ENCODE peak calls at places on chromosomes 1 and 21, in ten cellular contexts. One of them, this sample, is unnamed.
A peak's percentile ranks its signal among the peaks of the same experiment; 100 is the strongest.

GRCh38 chr1:21297975-21298374 is 7.7 kb upstream of the ECE1 start:
- DNase-seq in IMR-90: no peak
- DNase-seq in spleen: no peak
- DNase-seq in erythroblast: no peak
- DNase-seq in lower leg skin: no peak
- DNase-seq in transverse colon: peak; percentile 52
- DNase-seq in A549: no peak
- DNase-seq in NB4: no peak
- DNase-seq in HepG2: no peak
- DNase-seq in adrenal gland: peak; percentile 69
- DNase-seq in this sample: no peak

GRCh38 chr1:211352985-211353515 is 26.4 kb downstream of the TRAF5 start:
- DNase-seq in IMR-90: no peak
- DNase-seq in spleen: peak; percentile 92
- DNase-seq in erythroblast: peak; percentile 52
- DNase-seq in lower leg skin: peak; percentile 85
- DNase-seq in transverse colon: peak; percentile 73
- DNase-seq in A549: peak; percentile 45
- DNase-seq in NB4: peak; percentile 44
- DNase-seq in HepG2: peak; percentile 79
- DNase-seq in adrenal gland: peak; percentile 67
- DNase-seq in this sample: peak; percentile 2

GRCh38 chr1:43705982-43706597 is 1.2 kb upstream of the ST3GAL3 start:
- DNase-seq in IMR-90: no peak
- DNase-seq in spleen: no peak
- DNase-seq in erythroblast: no peak
- DNase-seq in lower leg skin: no peak
- DNase-seq in transverse colon: no peak
- DNase-seq in A549: peak; percentile 4
- DNase-seq in NB4: peak; percentile 58
- DNase-seq in HepG2: no peak
- DNase-seq in adrenal gland: no peak
- DNase-seq in this sample: no peak

GRCh38 chr1:158147396-158148353 is 33.0 kb upstream of the CD1D start:
- DNase-seq in IMR-90: no peak
- DNase-seq in spleen: no peak
- DNase-seq in erythroblast: no peak
- DNase-seq in lower leg skin: no peak
- DNase-seq in transverse colon: peak; percentile 21
- DNase-seq in A549: no peak
- DNase-seq in NB4: no peak
- DNase-seq in HepG2: no peak
- DNase-seq in adrenal gland: no peak
- DNase-seq in this sample: no peak

GRCh38 chr1:9849691-9850441 is 26.1 kb upstream of the CLSTN1 start:
- DNase-seq in IMR-90: no peak
- DNase-seq in spleen: no peak
- DNase-seq in erythroblast: peak; percentile 14
- DNase-seq in lower leg skin: no peak
- DNase-seq in transverse colon: no peak
- DNase-seq in A549: no peak
- DNase-seq in NB4: no peak
- DNase-seq in HepG2: no peak
- DNase-seq in adrenal gland: no peak
- DNase-seq in this sample: no peak

GRCh38 chr1:63908016-63908415 is 134.2 kb downstream of the ROR1 start:
- DNase-seq in IMR-90: peak; percentile 65
- DNase-seq in spleen: no peak
- DNase-seq in erythroblast: no peak
- DNase-seq in lower leg skin: no peak
- DNase-seq in transverse colon: no peak
- DNase-seq in A549: no peak
- DNase-seq in NB4: no peak
- DNase-seq in HepG2: no peak
- DNase-seq in adrenal gland: no peak
- DNase-seq in this sample: no peak

GRCh38 chr21:36207577-36208320 is 51.1 kb downstream of the DOP1B start:
- DNase-seq in IMR-90: peak; percentile 81
- DNase-seq in spleen: no peak
- DNase-seq in erythroblast: no peak
- DNase-seq in lower leg skin: no peak
- DNase-seq in transverse colon: no peak
- DNase-seq in A549: no peak
- DNase-seq in NB4: peak; percentile 29
- DNase-seq in HepG2: no peak
- DNase-seq in adrenal gland: no peak
- DNase-seq in this sample: no peak

GRCh38 chr1:172265905-172266304 is 154.6 kb upstream of the C1orf105 start:
- DNase-seq in IMR-90: no peak
- DNase-seq in spleen: no peak
- DNase-seq in erythroblast: no peak
- DNase-seq in lower leg skin: no peak
- DNase-seq in transverse colon: no peak
- DNase-seq in A549: no peak
- DNase-seq in NB4: no peak
- DNase-seq in HepG2: no peak
- DNase-seq in adrenal gland: no peak
- DNase-seq in this sample: no peak

GRCh38 chr21:42102063-42102462 is 30.9 kb downstream of the UMODL1 start:
- DNase-seq in IMR-90: no peak
- DNase-seq in spleen: no peak
- DNase-seq in erythroblast: no peak
- DNase-seq in lower leg skin: no peak
- DNase-seq in transverse colon: no peak
- DNase-seq in A549: no peak
- DNase-seq in NB4: no peak
- DNase-seq in HepG2: no peak
- DNase-seq in adrenal gland: no peak
- DNase-seq in this sample: no peak

GRCh38 chr1:78143152-78143551 is 97.4 kb downstream of the GIPC2 start:
- DNase-seq in IMR-90: no peak
- DNase-seq in spleen: no peak
- DNase-seq in erythroblast: no peak
- DNase-seq in lower leg skin: no peak
- DNase-seq in transverse colon: no peak
- DNase-seq in A549: no peak
- DNase-seq in NB4: peak; percentile 24
- DNase-seq in HepG2: no peak
- DNase-seq in adrenal gland: no peak
- DNase-seq in this sample: no peak

GRCh38 chr21:29849735-29850176 is 90.0 kb downstream of the GRIK1 start:
- DNase-seq in IMR-90: peak; percentile 57
- DNase-seq in spleen: no peak
- DNase-seq in erythroblast: peak; percentile 45
- DNase-seq in lower leg skin: no peak
- DNase-seq in transverse colon: peak; percentile 22
- DNase-seq in A549: peak; percentile 38
- DNase-seq in NB4: peak; percentile 62
- DNase-seq in HepG2: peak; percentile 30
- DNase-seq in adrenal gland: peak; percentile 63
- DNase-seq in this sample: no peak

GRCh38 chr1:165900576-165901380 is 73.4 kb downstream of the UCK2 start:
- DNase-seq in IMR-90: no peak
- DNase-seq in spleen: no peak
- DNase-seq in erythroblast: no peak
- DNase-seq in lower leg skin: no peak
- DNase-seq in transverse colon: no peak
- DNase-seq in A549: no peak
- DNase-seq in NB4: no peak
- DNase-seq in HepG2: peak; percentile 83
- DNase-seq in adrenal gland: no peak
- DNase-seq in this sample: no peak

GRCh38 chr1:180898441-180899219 is 14.1 kb upstream of the KIAA1614 start:
- DNase-seq in IMR-90: peak; percentile 12
- DNase-seq in spleen: no peak
- DNase-seq in erythroblast: no peak
- DNase-seq in lower leg skin: peak; percentile 64
- DNase-seq in transverse colon: no peak
- DNase-seq in A549: no peak
- DNase-seq in NB4: no peak
- DNase-seq in HepG2: no peak
- DNase-seq in adrenal gland: no peak
- DNase-seq in this sample: no peak

GRCh38 chr1:32351859-32352745 is 10.2 kb downstream of the FAM229A start:
- DNase-seq in IMR-90: peak; percentile 45
- DNase-seq in spleen: no peak
- DNase-seq in erythroblast: peak; percentile 72
- DNase-seq in lower leg skin: peak; percentile 90
- DNase-seq in transverse colon: peak; percentile 57
- DNase-seq in A549: peak; percentile 18
- DNase-seq in NB4: peak; percentile 52
- DNase-seq in HepG2: peak; percentile 40
- DNase-seq in adrenal gland: peak; percentile 70
- DNase-seq in this sample: no peak

DNA sequence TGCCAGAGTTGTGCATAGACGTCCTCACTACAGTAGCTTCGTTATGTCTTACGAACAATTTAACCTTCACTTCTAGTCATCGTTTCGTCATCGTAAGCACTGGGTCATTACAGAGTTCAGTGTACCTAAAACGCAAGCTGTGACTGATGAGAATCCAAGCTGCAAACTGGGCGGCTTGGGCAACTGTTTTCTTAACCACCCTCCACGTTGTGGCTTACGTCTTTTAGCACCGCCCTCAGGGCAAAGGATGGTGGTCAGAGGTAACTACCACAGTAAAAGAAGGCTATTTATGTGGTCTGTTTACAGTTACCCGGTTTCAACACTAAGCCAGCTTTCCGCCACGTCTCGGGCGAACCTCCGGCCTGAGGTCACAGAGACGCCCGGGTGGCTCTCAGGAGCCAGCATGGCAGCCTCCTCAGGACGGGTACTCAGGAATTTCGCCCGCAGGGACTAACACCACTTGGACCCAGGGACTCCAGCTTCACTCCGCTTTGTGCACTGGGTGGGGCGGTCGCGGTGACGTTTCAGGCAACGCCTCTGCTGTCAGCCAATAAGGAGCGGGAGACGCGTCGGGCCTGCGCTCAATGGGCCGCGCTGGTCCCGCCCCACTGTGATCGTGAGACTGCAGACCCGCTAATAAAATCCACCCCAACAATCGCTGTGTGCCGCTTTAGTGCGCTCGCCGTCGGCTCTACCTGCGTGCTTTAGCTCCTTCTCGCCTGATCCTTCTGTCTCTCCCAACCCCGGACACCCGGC is at the start of gene CTH:
- DNase-seq in IMR-90: peak; percentile 95
- DNase-seq in spleen: peak; percentile 97
- DNase-seq in erythroblast: peak; percentile 98
- DNase-seq in lower leg skin: peak; percentile 99
- DNase-seq in transverse colon: peak; percentile 98
- DNase-seq in A549: peak; percentile 96
- DNase-seq in NB4: peak; percentile 96
- DNase-seq in HepG2: peak; percentile 94
- DNase-seq in adrenal gland: peak; percentile 98
- DNase-seq in this sample: peak; percentile 71
- TF ChIP-seq POLR2A in IMR-90: peak; percentile 94
- TF ChIP-seq POLR2A in spleen: no peak
- TF ChIP-seq POLR2A in erythroblast: peak; percentile 99
- TF ChIP-seq POLR2A in lower leg skin: no peak
- TF ChIP-seq POLR2A in transverse colon: peak; percentile 98
- TF ChIP-seq POLR2A in A549: peak; percentile 49
- TF ChIP-seq POLR2A in NB4: peak; percentile 80
- TF ChIP-seq POLR2A in HepG2: peak; percentile 98
- TF ChIP-seq POLR2A in adrenal gland: peak; percentile 99
- TF ChIP-seq POLR2A in this sample: peak; percentile 69

GRCh38 chr1:6612641-6613360 is 730 bp upstream of the PHF13 start:
- DNase-seq in IMR-90: peak; percentile 39
- DNase-seq in spleen: no peak
- DNase-seq in erythroblast: peak; percentile 67
- DNase-seq in lower leg skin: peak; percentile 93
- DNase-seq in transverse colon: peak; percentile 69
- DNase-seq in A549: peak; percentile 38
- DNase-seq in NB4: no peak
- DNase-seq in HepG2: peak; percentile 23
- DNase-seq in adrenal gland: peak; percentile 70
- DNase-seq in this sample: no peak
- TF ChIP-seq POLR2A in IMR-90: no peak
- TF ChIP-seq POLR2A in spleen: no peak
- TF ChIP-seq POLR2A in erythroblast: peak; percentile 57
- TF ChIP-seq POLR2A in lower leg skin: no peak
- TF ChIP-seq POLR2A in transverse colon: peak; percentile 54
- TF ChIP-seq POLR2A in A549: no peak
- TF ChIP-seq POLR2A in NB4: no peak
- TF ChIP-seq POLR2A in HepG2: peak; percentile 15
- TF ChIP-seq POLR2A in adrenal gland: no peak
- TF ChIP-seq POLR2A in this sample: no peak

GRCh38 chr21:17775431-17776126 is 43.6 kb downstream of the C21orf91 start:
- DNase-seq in IMR-90: no peak
- DNase-seq in spleen: peak; percentile 87
- DNase-seq in erythroblast: no peak
- DNase-seq in lower leg skin: no peak
- DNase-seq in transverse colon: peak; percentile 42
- DNase-seq in A549: no peak
- DNase-seq in NB4: no peak
- DNase-seq in HepG2: peak; percentile 22
- DNase-seq in adrenal gland: no peak
- DNase-seq in this sample: no peak
- TF ChIP-seq POLR2A in IMR-90: no peak
- TF ChIP-seq POLR2A in spleen: no peak
- TF ChIP-seq POLR2A in erythroblast: no peak
- TF ChIP-seq POLR2A in lower leg skin: no peak
- TF ChIP-seq POLR2A in transverse colon: no peak
- TF ChIP-seq POLR2A in A549: no peak
- TF ChIP-seq POLR2A in NB4: no peak
- TF ChIP-seq POLR2A in HepG2: no peak
- TF ChIP-seq POLR2A in adrenal gland: no peak
- TF ChIP-seq POLR2A in this sample: no peak

GRCh38 chr1:110964400-110964903 is 730 bp upstream of the LRIF1 start:
- DNase-seq in IMR-90: no peak
- DNase-seq in spleen: no peak
- DNase-seq in erythroblast: no peak
- DNase-seq in lower leg skin: no peak
- DNase-seq in transverse colon: no peak
- DNase-seq in A549: no peak
- DNase-seq in NB4: no peak
- DNase-seq in HepG2: no peak
- DNase-seq in adrenal gland: no peak
- DNase-seq in this sample: no peak

GRCh38 chr1:110962892-110963665 is 643 bp downstream of the LRIF1 start:
- DNase-seq in IMR-90: peak; percentile 89
- DNase-seq in spleen: peak; percentile 92
- DNase-seq in erythroblast: peak; percentile 88
- DNase-seq in lower leg skin: peak; percentile 89
- DNase-seq in transverse colon: peak; percentile 48
- DNase-seq in A549: peak; percentile 86
- DNase-seq in NB4: peak; percentile 84
- DNase-seq in HepG2: peak; percentile 61
- DNase-seq in adrenal gland: peak; percentile 59
- DNase-seq in this sample: peak; percentile 26

GRCh38 chr1:110960777-110961420 is 2.8 kb downstream of the LRIF1 start:
- DNase-seq in IMR-90: no peak
- DNase-seq in spleen: no peak
- DNase-seq in erythroblast: no peak
- DNase-seq in lower leg skin: no peak
- DNase-seq in transverse colon: no peak
- DNase-seq in A549: no peak
- DNase-seq in NB4: no peak
- DNase-seq in HepG2: no peak
- DNase-seq in adrenal gland: no peak
- DNase-seq in this sample: no peak

GRCh38 chr1:110961902-110962301 is 1.8 kb downstream of the LRIF1 start:
- DNase-seq in IMR-90: no peak
- DNase-seq in spleen: no peak
- DNase-seq in erythroblast: no peak
- DNase-seq in lower leg skin: no peak
- DNase-seq in transverse colon: no peak
- DNase-seq in A549: no peak
- DNase-seq in NB4: no peak
- DNase-seq in HepG2: no peak
- DNase-seq in adrenal gland: no peak
- DNase-seq in this sample: no peak

GRCh38 chr1:110963666-110964399 is at the start of gene LRIF1:
- DNase-seq in IMR-90: peak; percentile 99
- DNase-seq in spleen: peak; percentile 100
- DNase-seq in erythroblast: peak; percentile 100
- DNase-seq in lower leg skin: peak; percentile 100
- DNase-seq in transverse colon: peak; percentile 100
- DNase-seq in A549: peak; percentile 99
- DNase-seq in NB4: peak; percentile 99
- DNase-seq in HepG2: peak; percentile 99
- DNase-seq in adrenal gland: peak; percentile 100
- DNase-seq in this sample: peak; percentile 98
- TF ChIP-seq POLR2A in IMR-90: peak; percentile 97
- TF ChIP-seq POLR2A in spleen: peak; percentile 96
- TF ChIP-seq POLR2A in erythroblast: peak; percentile 99
- TF ChIP-seq POLR2A in lower leg skin: no peak
- TF ChIP-seq POLR2A in transverse colon: peak; percentile 97
- TF ChIP-seq POLR2A in A549: peak; percentile 93
- TF ChIP-seq POLR2A in NB4: peak; percentile 98
- TF ChIP-seq POLR2A in HepG2: peak; percentile 100
- TF ChIP-seq POLR2A in adrenal gland: peak; percentile 97
- TF ChIP-seq POLR2A in this sample: no peak